ENCODE peak calls at places on chromosomes 4 and X, in four cellular contexts. B is endodermal cell, X is hepatocyte, S is HFF-Myc. Z is an unnamed sample.

GRCh38 chr4:2281575-2282343 is 19.9 kb upstream of the MXD4 start:
- DNase-seq in X (no peak), B (no peak), S (no peak), Z (no peak)

GRCh38 chr4:76905521-76905920 is 7.6 kb upstream of the SOWAHB start:
- DNase-seq in S (no peak), X (no peak), B (no peak), Z (peak)

GRCh38 chr4:123869517-123870282 is 473.1 kb downstream of the SPRY1 start:
- DNase-seq in X (no peak), S (no peak), B (no peak), Z (no peak)

GRCh38 chr4:128298852-128299251 is 11.2 kb upstream of the PGRMC2 start:
- DNase-seq in S (no peak), B (no peak), X (no peak), Z (no peak)

GRCh38 chrX:114465689-114466088 is 118.2 kb upstream of the HTR2C start:
- DNase-seq in B (peak), S (no peak), X (no peak), Z (no peak)

GRCh38 chr4:74590476-74590875 is 145.5 kb downstream of the AREG start:
- DNase-seq in S (no peak), B (no peak), X (no peak), Z (no peak)

GRCh38 chr4:35710343-35710742 is 534.0 kb downstream of the ARAP2 start:
- DNase-seq in X (no peak), B (no peak), S (no peak), Z (no peak)

GRCh38 chrX:18887177-18887820 is 96.6 kb downstream of the PHKA2 start:
- DNase-seq in B (peak), S (no peak), X (no peak), Z (no peak)

GRCh38 chr4:177596035-177596434 is 153.8 kb upstream of the AGA start:
- DNase-seq in S (peak), X (peak), B (peak), Z (peak)

GRCh38 chrX:144722307-144722706 is 525.0 kb upstream of the SPANXN1 start:
- DNase-seq in S (no peak), X (no peak), B (peak), Z (no peak)

GRCh38 chrX:155874571-155875244 is 6.4 kb upstream of the VAMP7 start:
- DNase-seq in X (no peak), B (no peak), S (no peak), Z (no peak)
- H3K4me3 ChIP-seq in X (no peak), B (no peak), S (no peak), Z (no peak)

GRCh38 chrX:147832707-147833348 is 78.9 kb upstream of the FMR1 start:
- DNase-seq in X (no peak), S (no peak), B (no peak), Z (no peak)

DNA sequence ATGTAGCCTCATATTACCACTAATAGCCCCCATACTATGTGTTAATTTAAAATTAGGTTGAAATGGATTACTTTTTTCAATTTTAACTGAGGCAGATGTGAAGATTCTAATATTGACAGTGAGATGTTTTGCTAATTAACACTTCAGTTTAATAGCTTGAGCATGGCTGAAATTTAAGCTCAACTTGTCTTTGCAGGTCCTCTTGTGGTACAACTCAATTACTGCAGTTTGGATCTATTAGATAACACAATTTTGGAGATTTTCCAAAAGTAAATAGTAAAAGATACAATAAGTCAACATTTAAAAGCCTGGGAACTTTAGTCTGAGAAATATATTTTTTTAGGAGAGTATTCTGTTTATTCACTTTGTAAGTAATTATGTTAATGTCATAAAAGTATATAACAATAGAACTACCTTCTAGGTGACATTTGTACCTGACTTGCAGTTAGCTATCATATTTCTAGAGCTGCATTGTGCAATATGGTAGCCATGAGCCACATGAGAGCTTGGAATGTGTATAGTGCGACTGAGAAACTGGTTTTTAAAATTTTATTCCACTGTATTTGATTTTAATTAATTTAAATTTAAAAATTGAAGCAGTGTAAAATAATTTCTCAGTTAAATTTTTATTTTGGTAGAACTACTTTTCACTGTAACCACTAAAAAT is 73.1 kb upstream of the FMR1 start:
- DNase-seq in X (no peak), S (no peak), B (no peak), Z (no peak)
- TF ChIP-seq CTCF in X (peak), S (no peak), B (peak), Z (no peak)

GRCh38 chr4:161382655-161383054 is 781.1 kb downstream of the FSTL5 start:
- DNase-seq in B (no peak), S (no peak), X (no peak), Z (no peak)
- H3K4me3 ChIP-seq in B (no peak), S (no peak), X (no peak), Z (no peak)

DNA sequence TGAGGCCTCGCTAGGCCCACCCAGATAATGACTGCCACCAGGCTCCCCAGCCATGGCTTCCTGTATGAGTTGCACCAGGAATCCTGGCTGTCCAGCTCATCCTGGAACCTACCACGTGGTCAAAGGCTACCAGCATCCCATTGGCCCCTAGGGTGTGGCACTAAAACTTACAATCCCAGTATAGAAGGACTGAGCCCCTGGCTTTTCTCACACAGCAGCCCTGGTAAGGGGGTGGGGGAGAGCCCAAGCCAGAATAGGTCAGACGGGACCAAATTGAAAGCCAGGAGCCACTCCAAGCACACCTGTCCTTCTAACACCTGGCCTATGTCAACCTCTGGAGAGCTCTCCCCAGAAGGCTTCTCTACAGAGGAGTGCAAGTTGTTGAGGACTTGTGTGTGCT is 269.3 kb upstream of the AGTR2 start:
- DNase-seq in S (no peak), B (no peak), X (no peak), Z (no peak)
- TF ChIP-seq CTCF in S (no peak), B (no peak), X (no peak), Z (no peak)

GRCh38 chr4:78313754-78314120 is 237.8 kb upstream of the ANXA3 start:
- DNase-seq in X (no peak), B (no peak), S (no peak), Z (no peak)
- H3K4me3 ChIP-seq in X (no peak), B (no peak), S (no peak), Z (no peak)

GRCh38 chr4:8273450-8273849 is 3.9 kb downstream of the HTRA3 start:
- DNase-seq in X (no peak), S (no peak), B (no peak), Z (no peak)

GRCh38 chr4:8276358-8277240 is 7.0 kb downstream of the HTRA3 start:
- DNase-seq in S (no peak), X (no peak), B (no peak), Z (no peak)

GRCh38 chr4:8274066-8274652 is 4.6 kb downstream of the HTRA3 start:
- DNase-seq in X (no peak), B (no peak), S (no peak), Z (no peak)

GRCh38 chr4:8275511-8275910 is 6.0 kb downstream of the HTRA3 start:
- DNase-seq in X (no peak), S (no peak), B (no peak), Z (no peak)

GRCh38 chr4:8274772-8275241 is 5.3 kb downstream of the HTRA3 start:
- DNase-seq in B (peak), S (peak), X (peak), Z (peak)
- TF ChIP-seq CTCF in B (no peak), S (peak), X (peak), Z (peak)

GRCh38 chr4:65791807-65792308 is 121.6 kb upstream of the EPHA5 start:
- DNase-seq in X (peak), B (no peak), S (no peak), Z (no peak)
- H3K4me3 ChIP-seq in X (no peak), B (no peak), S (no peak), Z (no peak)

GRCh38 chrX:40897768-40898167 is 162.4 kb upstream of the MED14 start:
- DNase-seq in S (no peak), X (no peak), B (no peak), Z (no peak)
- TF ChIP-seq CTCF in S (no peak), X (no peak), B (no peak), Z (no peak)

GRCh38 chr4:168496834-168497233 is at the start of gene PALLD:
- DNase-seq in B (no peak), X (peak), S (no peak), Z (no peak)

GRCh38 chr4:168501407-168501806 is 4.6 kb downstream of the PALLD start:
- DNase-seq in X (no peak), S (no peak), B (no peak), Z (no peak)

GRCh38 chr4:168502886-168503285 is 6.0 kb downstream of the PALLD start:
- DNase-seq in B (no peak), S (no peak), X (no peak), Z (no peak)

GRCh38 chr4:168498259-168498658 is 1.4 kb downstream of the PALLD start:
- DNase-seq in X (no peak), B (no peak), S (no peak), Z (no peak)

GRCh38 chr4:168499241-168499640 is 2.4 kb downstream of the PALLD start:
- DNase-seq in B (no peak), X (no peak), S (no peak), Z (no peak)
- H3K4me3 ChIP-seq in B (no peak), X (no peak), S (no peak), Z (no peak)